ENCODE peak calls at places on chromosomes 2 and 18, in five cellular contexts. G is H1, M is K562, A is GM12878, Y is HepG2. F is an unnamed sample.

GRCh38 chr2:56313541-56313940 is 129.8 kb downstream of the CCDC85A start:
- DNase-seq in G (no peak), M (no peak), A (no peak), Y (peak), F (no peak)

GRCh38 chr2:54879598-54880355 is 156.3 kb downstream of the EML6 start:
- DNase-seq in G (no peak), M (no peak), A (no peak), Y (no peak), F (no peak)

GRCh38 chr2:197137826-197138480 is 172.6 kb downstream of the ANKRD44 start:
- DNase-seq in G (no peak), M (no peak), A (no peak), Y (no peak), F (no peak)

GRCh38 chr18:57208056-57208455 is 61.2 kb downstream of the BOD1L2 start:
- DNase-seq in G (no peak), M (no peak), A (no peak), Y (peak), F (no peak)

GRCh38 chr2:20231632-20232031 is 6.7 kb upstream of the SDC1 start:
- DNase-seq in G (peak), M (no peak), A (no peak), Y (peak), F (no peak)

GRCh38 chr18:45802814-45803492 is 22.5 kb upstream of the SIGLEC15 start:
- DNase-seq in G (no peak), M (peak), A (no peak), Y (no peak), F (no peak)

GRCh38 chr2:115124817-115125216 is 682.4 kb downstream of the DPP10 start:
- DNase-seq in G (no peak), M (no peak), A (no peak), Y (no peak), F (no peak)

GRCh38 chr2:3469486-3469885 is 49.8 kb downstream of the ADI1 start:
- DNase-seq in G (no peak), M (no peak), A (no peak), Y (no peak), F (no peak)

GRCh38 chr18:77479047-77479446 is 229.4 kb downstream of the GALR1 start:
- DNase-seq in G (no peak), M (no peak), A (no peak), Y (no peak), F (no peak)

GRCh38 chr2:43105586-43106562 is 120.5 kb downstream of the ZFP36L2 start:
- DNase-seq in G (no peak), M (peak), A (peak), Y (peak), F (no peak)

GRCh38 chr2:144015655-144016245 is 504.2 kb downstream of the ZEB2 start:
- DNase-seq in G (no peak), M (no peak), A (no peak), Y (no peak), F (no peak)

GRCh38 chr2:112712903-112713584 is 7.8 kb upstream of the NT5DC4 start:
- DNase-seq in G (no peak), M (peak), A (no peak), Y (peak), F (no peak)

GRCh38 chr2:106882658-106883057 is 3.3 kb downstream of the ST6GAL2 start:
- DNase-seq in G (no peak), M (no peak), A (no peak), Y (no peak), F (no peak)

GRCh38 chr2:46394649-46395510 is 84.5 kb upstream of the TMEM247 start:
- DNase-seq in G (no peak), M (no peak), A (peak), Y (peak), F (no peak)

GRCh38 chr2:11129598-11130449 is 25.4 kb upstream of the SLC66A3 start:
- DNase-seq in G (peak), M (peak), A (no peak), Y (peak), F (peak)

GRCh38 chr2:235170016-235170415 is 218.2 kb downstream of the SH3BP4 start:
- DNase-seq in G (no peak), M (no peak), A (no peak), Y (no peak), F (no peak)

GRCh38 chr18:75408554-75409506 is 18.7 kb downstream of the SMIM21 start:
- DNase-seq in G (no peak), M (peak), A (no peak), Y (peak), F (no peak)

GRCh38 chr2:239028253-239028619 is 180.4 kb downstream of the TWIST2 start:
- DNase-seq in G (no peak), M (no peak), A (no peak), Y (no peak), F (no peak)

GRCh38 chr2:143525536-143525935 is 396.3 kb downstream of the ARHGAP15 start:
- DNase-seq in G (no peak), M (no peak), A (no peak), Y (no peak), F (no peak)

GRCh38 chr2:170073288-170073687 is 104.7 kb upstream of the MYO3B start:
- DNase-seq in G (no peak), M (no peak), A (no peak), Y (no peak), F (no peak)

GRCh38 chr2:204325468-204325867 is 219.8 kb upstream of the PARD3B start:
- DNase-seq in G (peak), M (peak), A (no peak), Y (peak), F (no peak)
- TF ChIP-seq TAF1 in G (no peak), M (no peak), A (no peak), Y (no peak), F (no peak)

DNA sequence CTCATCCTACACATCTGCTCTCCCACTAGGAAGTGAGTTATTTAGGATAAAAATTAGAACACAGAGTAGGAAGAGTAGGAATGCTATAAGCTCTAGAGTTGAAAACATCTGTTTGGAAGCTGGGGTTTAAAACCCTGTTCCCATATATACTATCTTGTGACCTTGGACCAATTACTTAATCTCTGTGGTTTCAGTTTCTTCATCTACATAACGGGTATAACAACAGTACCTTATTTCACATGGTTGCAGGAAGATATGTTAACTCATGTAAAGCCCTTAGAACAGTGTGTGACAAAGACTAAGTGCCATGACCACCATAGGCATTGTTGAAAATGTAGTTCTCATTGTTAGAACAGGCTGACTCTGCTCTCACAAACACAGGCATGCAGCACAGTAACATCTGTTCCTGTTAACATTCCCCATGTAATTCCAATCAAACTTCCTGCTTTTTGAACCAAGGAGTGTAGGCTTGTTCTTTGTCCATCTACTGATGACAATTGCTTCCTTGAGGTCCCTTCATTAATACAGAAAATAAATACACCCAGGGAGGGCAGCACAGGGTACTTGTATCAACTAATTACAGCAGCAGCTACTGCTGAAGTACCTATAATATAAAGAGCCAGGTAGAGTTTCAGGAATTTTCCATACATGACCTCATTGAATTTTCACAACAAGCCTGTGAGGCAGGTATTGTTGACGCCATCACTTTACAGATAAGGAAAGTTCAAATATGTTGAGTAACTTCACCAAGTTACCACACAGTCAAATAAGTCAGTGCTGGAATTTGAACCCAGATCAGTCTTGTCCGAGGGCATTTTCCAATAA is 204.2 kb downstream of the L3MBTL4 start:
- DNase-seq in G (no peak), M (no peak), A (no peak), Y (peak), F (no peak)
- TF ChIP-seq POLR2A in G (no peak), M (no peak), A (no peak), Y (no peak), F (no peak)

DNA sequence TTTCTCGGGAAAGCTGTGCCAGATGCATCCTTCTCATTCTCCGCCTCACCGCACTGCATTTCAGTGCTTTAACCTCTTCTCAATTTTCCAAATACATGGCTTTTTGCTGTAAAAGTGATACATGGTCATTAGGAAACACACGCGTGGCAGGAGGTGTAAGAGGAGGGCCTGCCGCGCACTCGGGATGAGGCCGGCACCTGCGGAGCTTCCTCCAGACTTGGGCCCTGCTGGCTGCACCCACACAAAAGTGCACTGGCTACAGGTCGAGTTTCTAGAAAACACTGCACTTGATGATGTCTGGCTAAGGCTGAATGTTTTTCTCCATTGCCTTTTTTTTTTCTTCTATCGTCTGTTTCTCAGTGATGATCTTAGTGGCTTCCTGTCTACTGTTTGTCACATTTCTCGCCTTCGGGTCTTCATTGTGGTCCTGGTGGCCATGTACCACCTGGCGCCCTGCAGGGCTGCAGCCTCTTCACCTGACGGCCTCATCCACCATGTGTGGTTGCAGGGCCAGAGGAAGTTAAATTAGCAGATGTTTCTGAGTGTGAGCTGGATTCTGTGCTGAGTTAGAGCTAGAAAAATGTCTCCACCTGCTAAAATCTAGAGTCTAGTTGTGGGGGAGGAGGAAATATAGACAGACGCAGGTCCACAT is 7.6 kb downstream of the KCNG2 start:
- DNase-seq in G (no peak), M (no peak), A (no peak), Y (no peak), F (no peak)
- TF ChIP-seq POLR2AphosphoS5 in G (no peak), M (no peak), A (no peak), Y (no peak), F (no peak)

DNA sequence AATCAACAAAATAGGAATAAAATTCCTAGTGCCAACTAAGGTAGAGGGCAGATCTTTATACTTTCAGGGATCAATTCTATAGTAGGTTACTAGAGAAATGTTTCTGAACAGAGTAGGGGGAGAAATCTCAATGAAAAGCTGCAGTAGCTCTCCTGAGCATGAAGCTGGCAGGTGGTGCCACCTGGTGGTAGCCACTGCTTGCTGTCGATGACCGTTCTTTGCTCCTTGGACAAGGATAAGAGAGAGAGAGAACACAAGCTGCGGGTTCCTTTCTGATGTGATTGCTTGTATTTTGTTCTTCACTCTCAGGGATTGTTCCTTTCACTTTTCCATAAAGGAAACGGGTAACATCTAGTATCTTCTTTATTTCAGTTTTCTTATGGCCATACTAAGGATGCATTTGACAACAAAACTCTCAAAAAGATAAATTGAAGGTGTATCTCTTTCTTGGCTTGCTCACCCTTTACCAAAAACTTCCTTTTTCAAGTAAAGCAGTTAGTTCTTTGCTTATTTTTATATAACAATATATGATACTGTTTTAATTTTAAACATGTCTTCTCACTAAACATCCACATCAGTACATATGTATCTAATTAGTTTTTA is 18.6 kb upstream of the MRPL19 start:
- DNase-seq in G (no peak), M (peak), A (no peak), Y (peak), F (peak)
- TF ChIP-seq TAF1 in G (no peak), M (no peak), A (no peak), Y (no peak), F (no peak)

GRCh38 chr2:98606431-98606830 is 1.9 kb downstream of the COA5 start:
- DNase-seq in G (no peak), M (no peak), A (no peak), Y (no peak), F (no peak)

GRCh38 chr2:98608962-98609604 is 694 bp downstream of the UNC50 start:
- DNase-seq in G (no peak), M (peak), A (no peak), Y (no peak), F (no peak)

GRCh38 chr2:98607741-98608117 is 583 bp downstream of the COA5 start:
- DNase-seq in G (no peak), M (no peak), A (no peak), Y (no peak), F (no peak)

GRCh38 chr2:98607104-98607503 is 1.2 kb downstream of the COA5 start:
- DNase-seq in G (no peak), M (no peak), A (no peak), Y (no peak), F (no peak)

DNA sequence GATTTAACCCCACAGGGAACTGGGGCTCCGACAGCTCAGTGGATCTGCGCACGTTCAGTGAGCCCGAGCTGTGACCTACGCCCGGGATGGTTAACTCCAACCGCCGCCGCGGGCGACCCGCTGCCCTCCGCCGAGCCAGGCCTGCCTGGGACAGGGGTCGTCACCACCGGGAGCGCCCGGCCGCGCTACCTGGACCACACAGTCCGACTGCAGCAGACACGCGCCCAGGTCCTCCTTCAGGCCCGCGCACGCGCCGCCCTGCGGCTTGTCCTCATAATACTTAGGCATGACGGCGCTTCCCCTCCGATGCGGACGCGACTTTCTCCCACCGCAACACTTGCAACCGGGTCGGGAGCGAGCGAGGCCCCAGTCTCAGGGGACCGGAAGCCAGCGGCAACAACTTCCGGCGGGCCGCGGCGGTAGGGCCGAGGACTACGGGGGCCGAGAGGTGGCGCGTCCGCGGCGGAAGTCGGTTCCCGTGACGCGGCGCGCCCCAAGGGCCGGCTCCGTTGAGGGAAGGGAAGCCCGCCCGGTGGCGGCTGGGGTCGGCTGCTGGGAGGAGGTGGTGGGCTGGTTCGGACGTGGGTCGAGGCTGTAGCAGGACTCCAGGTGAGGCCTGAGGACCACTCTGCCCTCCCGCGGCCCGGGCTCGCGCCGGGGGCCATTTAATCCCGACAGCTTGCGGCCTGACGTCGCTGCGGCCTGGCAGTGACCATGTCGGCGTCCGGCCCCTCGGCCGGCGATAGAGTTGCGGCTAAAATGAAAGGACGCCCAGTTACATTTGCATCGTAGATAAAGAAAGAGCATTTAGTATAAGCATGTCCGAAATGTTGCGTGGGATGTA is at the start of the genes COA5 and UNC50:
- DNase-seq in G (peak), M (peak), A (peak), Y (peak), F (peak)
- TF ChIP-seq POLR2A in G (peak), M (peak), A (peak), Y (peak), F (peak)

DNA sequence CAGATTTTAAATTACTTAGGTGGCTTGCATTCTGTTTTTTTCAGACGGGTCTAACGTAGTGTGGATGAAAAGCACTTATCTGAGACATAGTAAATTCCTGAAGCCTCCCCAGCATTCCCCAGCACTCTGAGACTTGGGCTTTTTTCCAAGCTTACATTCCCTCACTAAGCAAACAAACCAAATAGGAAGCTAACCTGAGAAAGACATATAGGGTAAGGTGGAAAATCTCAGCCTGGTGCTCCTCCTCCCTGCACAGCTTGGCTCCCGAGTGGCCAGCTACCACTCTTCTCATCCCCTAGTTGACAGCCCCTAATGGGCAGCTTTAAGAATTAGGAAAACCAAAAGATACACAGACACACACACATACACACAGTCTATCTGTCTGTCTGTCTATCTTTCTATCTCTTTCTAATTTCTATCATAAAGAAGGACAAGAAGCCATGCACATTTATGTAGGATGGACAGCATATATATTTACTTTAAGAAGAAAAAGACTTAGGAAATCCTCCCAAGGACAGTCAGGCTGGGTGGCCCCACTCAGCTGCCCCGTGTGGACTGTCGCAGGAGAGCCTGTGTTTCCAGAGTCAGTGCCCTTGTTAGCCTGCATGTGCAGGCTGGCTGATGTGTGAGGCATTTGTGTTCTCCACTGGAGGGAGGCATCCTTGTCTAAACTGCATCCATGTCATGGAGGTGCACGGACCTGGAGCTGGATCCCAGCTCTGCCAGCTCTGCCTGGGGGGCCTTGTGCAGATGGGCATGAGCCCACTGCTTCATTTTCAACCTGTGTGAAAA is 8.2 kb downstream of the CNNM3 start:
- DNase-seq in G (no peak), M (no peak), A (no peak), Y (peak), F (no peak)
- TF ChIP-seq POLR2AphosphoS5 in G (no peak), M (no peak), A (no peak), Y (no peak), F (no peak)

GRCh38 chr2:172480301-172481218 is 53.2 kb downstream of the ITGA6 start:
- DNase-seq in G (no peak), M (no peak), A (no peak), Y (peak), F (no peak)
- TF ChIP-seq TAF1 in G (no peak), M (no peak), A (no peak), Y (no peak), F (no peak)

DNA sequence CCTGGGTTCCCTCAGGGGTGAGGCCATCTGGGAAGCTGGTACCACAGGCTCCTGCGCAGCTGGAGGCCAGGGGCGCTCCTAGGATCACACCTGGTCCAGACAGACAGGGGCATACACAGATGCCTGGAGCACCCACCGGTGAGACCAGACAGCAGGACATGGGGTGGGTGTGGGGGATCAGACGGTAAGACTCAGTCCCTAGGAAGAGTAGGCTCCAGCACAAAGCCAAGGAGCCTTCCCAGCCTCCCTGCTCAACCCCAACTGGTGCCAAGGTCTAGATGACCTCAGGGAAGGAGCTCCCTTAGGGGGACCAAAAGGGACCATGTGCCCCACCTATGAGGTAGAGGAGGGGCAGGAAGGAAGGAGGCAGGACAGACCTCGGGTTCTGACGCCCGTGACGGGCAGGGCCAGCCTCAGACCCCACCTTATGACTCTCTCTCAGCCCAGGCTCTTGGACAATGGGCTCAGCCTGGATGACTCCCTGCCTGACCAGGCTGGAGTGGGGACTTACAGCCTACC is 632 bp downstream of the ASTL start:
- DNase-seq in G (no peak), M (no peak), A (no peak), Y (no peak), F (no peak)
- TF ChIP-seq POLR2A in G (no peak), M (no peak), A (no peak), Y (no peak), F (peak)

DNA sequence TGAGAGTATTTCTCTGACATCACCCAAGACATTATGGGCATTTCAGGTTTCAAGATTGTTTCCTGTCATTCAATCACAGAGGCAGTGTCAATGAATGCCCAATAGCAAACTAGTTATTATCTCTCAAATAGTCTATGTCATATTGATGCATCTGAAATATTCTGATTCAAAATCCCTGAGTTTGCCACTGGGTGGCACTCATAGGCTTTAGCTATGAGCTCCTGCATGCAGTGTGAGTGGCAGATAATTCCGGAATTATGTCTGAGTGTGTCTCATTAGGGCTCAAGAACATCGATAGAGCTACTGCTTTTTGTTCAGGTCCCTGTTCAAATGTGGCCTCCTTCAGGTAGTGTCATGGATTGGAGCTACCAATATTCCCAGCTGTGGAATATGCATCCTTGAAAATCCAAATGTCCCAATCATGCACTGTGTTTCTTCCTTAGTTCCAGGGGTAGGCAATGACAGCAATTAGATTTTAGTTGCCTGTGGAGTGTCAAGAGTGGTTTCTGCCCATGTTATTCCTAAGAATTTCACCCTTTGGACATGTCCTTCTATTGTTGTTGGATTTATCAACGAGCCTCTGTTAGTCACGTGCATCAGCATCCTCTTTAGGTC is 7.8 kb upstream of the OR6B3 start:
- DNase-seq in G (no peak), M (peak), A (no peak), Y (peak), F (no peak)
- TF ChIP-seq POLR2AphosphoS5 in G (no peak), M (no peak), A (no peak), Y (no peak), F (no peak)

F was measured in GM12892.